ENCODE peak calls at places on chromosomes 7 and 10, in eight cellular contexts. Q is natural killer cell treated with Interleukin-12 subunit alpha and Interleukin-12 subunit beta and Interleukin-15 and Interleukin-18, amount 100 ng/mL, for 72 hours; R is activated CD4-positive, alpha-beta T cell treated with anti-CD3 and anti-CD28 coated beads for 24 hours; D is cardiac fibroblast; Y is GOT3; Z is fibroblast of lung; M is progenitor cell of endocrine pancreas; G is effector memory CD8-positive, alpha-beta T cell. X is an unnamed sample.

GRCh38 chr7:2904202-2904601 is 60.1 kb upstream of the GNA12 start:
- DNase-seq in Q (no peak), R (no peak), D (no peak), Y (no peak), Z (no peak), M (no peak), G (no peak), X (no peak)

GRCh38 chr10:71597821-71598498 is 121.6 kb downstream of the C10orf105 start:
- DNase-seq in Q (no peak), R (no peak), D (peak; percentile 64), Y (no peak), Z (no peak), M (no peak), G (no peak), X (no peak)

GRCh38 chr7:149414745-149415390 is 46.0 kb downstream of the ZNF777 start:
- DNase-seq in Q (no peak), R (peak; percentile 42), D (peak; percentile 74), Y (no peak), Z (peak; percentile 84), M (peak; percentile 54), G (peak; percentile 31), X (peak; percentile 55)

GRCh38 chr7:27784399-27785053 is 44.6 kb downstream of the TAX1BP1 start:
- DNase-seq in Q (no peak), R (no peak), D (peak; percentile 62), Y (no peak), Z (peak; percentile 61), M (no peak), G (peak; percentile 41), X (no peak)

GRCh38 chr10:16788778-16789177 is 28.4 kb downstream of the RSU1 start:
- DNase-seq in Q (no peak), R (no peak), D (no peak), Y (no peak), Z (no peak), M (no peak), G (no peak), X (no peak)

GRCh38 chr10:120689766-120690539 is 161.2 kb upstream of the WDR11 start:
- DNase-seq in Q (no peak), R (no peak), D (no peak), Y (no peak), Z (peak; percentile 20), M (no peak), G (peak; percentile 5), X (no peak)

GRCh38 chr10:91511549-91512330 is 101.6 kb downstream of the HECTD2 start:
- DNase-seq in Q (no peak), R (no peak), D (peak; percentile 48), Y (no peak), Z (peak; percentile 96), M (no peak), G (no peak), X (no peak)

GRCh38 chr10:44843484-44843883 is 67.7 kb upstream of the TMEM72 start:
- DNase-seq in Q (no peak), R (no peak), D (no peak), Y (no peak), Z (no peak), M (no peak), G (no peak), X (no peak)

GRCh38 chr7:48337012-48337621 is 165.9 kb downstream of the ABCA13 start:
- DNase-seq in Q (no peak), R (no peak), D (peak; percentile 6), Y (no peak), Z (peak; percentile 9), M (no peak), G (no peak), X (no peak)

GRCh38 chr10:104548090-104548489 is 93.0 kb upstream of the SORCS3 start:
- DNase-seq in Q (no peak), R (no peak), D (peak; percentile 3), Y (no peak), Z (peak; percentile 32), M (peak; percentile 13), G (no peak), X (no peak)

GRCh38 chr7:73442222-73442902 is 8.8 kb downstream of the FZD9 start:
- DNase-seq in Q (no peak), R (no peak), D (no peak), Y (no peak), Z (no peak), M (no peak), G (no peak), X (no peak)

GRCh38 chr10:36412942-36413341 is 712.5 kb upstream of the ANKRD30A start:
- DNase-seq in Q (no peak), R (no peak), D (no peak), Y (no peak), Z (no peak), M (no peak), G (no peak), X (no peak)

GRCh38 chr10:78407009-78407711 is 373.5 kb downstream of the RPS24 start:
- DNase-seq in Q (peak; percentile 74), R (peak; percentile 64), D (peak; percentile 96), Y (no peak), Z (peak; percentile 98), M (peak; percentile 80), G (peak; percentile 9), X (peak; percentile 19)

GRCh38 chr7:139573871-139574270 is 50.4 kb downstream of the CLEC2L start:
- DNase-seq in Q (peak; percentile 18), R (no peak), D (no peak), Y (no peak), Z (no peak), M (no peak), G (no peak), X (no peak)

GRCh38 chr10:43160919-43161251 is 22.6 kb downstream of the CSGALNACT2 start:
- DNase-seq in Q (no peak), R (no peak), D (peak; percentile 15), Y (no peak), Z (no peak), M (no peak), G (no peak), X (no peak)

GRCh38 chr10:124992462-124993344 is 50.8 kb downstream of the ZRANB1 start:
- DNase-seq in Q (no peak), R (no peak), D (peak; percentile 89), Y (no peak), Z (peak; percentile 54), M (peak; percentile 25), G (peak; percentile 27), X (no peak)

X was measured in stimulated activated CD8-positive, alpha-beta memory T cell treated with anti-CD3 and anti-CD28 coated beads, Interleukin-2, amount 100 ng/mL, for 48 hours.